ENCODE peak calls at places on chromosome 17, in four cellular contexts. One of them, this sample, is unnamed. For H3K27me3, the result is how much of the 10 kb centered on the place peaks cover.

GRCh38 chr17:53088501-53088900 is 734.2 kb upstream of the KIF2B start:
- DNase-seq in hepatocyte: no peak
- DNase-seq in Karpas-422: no peak
- DNase-seq in fibroblast of lung: no peak
- DNase-seq in this sample: no peak

GRCh38 chr17:79485991-79486390 is 124.9 kb downstream of the RBFOX3 start:
- DNase-seq in Karpas-422: no peak
- DNase-seq in fibroblast of lung: no peak
- DNase-seq in hepatocyte: no peak
- DNase-seq in this sample: no peak

GRCh38 chr17:62627904-62628603 is 584 bp downstream of the MRC2 start:
- DNase-seq in hepatocyte: peak
- DNase-seq in fibroblast of lung: peak
- DNase-seq in Karpas-422: no peak
- DNase-seq in this sample: no peak

GRCh38 chr17:81401727-81402529 is 6.7 kb downstream of the BAHCC1 start:
- DNase-seq in hepatocyte: no peak
- DNase-seq in fibroblast of lung: peak
- DNase-seq in Karpas-422: peak
- DNase-seq in this sample: no peak

GRCh38 chr17:51711581-51711980 is 446.9 kb downstream of the CA10 start:
- DNase-seq in hepatocyte: no peak
- DNase-seq in Karpas-422: no peak
- DNase-seq in fibroblast of lung: no peak
- DNase-seq in this sample: no peak

GRCh38 chr17:1146551-1147265 is 33.1 kb downstream of the ABR start:
- DNase-seq in Karpas-422: peak
- DNase-seq in hepatocyte: no peak
- DNase-seq in fibroblast of lung: no peak
- DNase-seq in this sample: no peak

GRCh38 chr17:80637286-80637703 is 92.7 kb downstream of the RPTOR start:
- DNase-seq in Karpas-422: no peak
- DNase-seq in hepatocyte: peak
- DNase-seq in fibroblast of lung: no peak
- DNase-seq in this sample: no peak

GRCh38 chr17:7846765-7847661 is 7.9 kb upstream of the TMEM88 start:
- DNase-seq in fibroblast of lung: no peak
- DNase-seq in hepatocyte: no peak
- DNase-seq in Karpas-422: no peak
- DNase-seq in this sample: no peak

GRCh38 chr17:73411330-73411747 is 99.5 kb upstream of the CDC42EP4 start:
- DNase-seq in Karpas-422: no peak
- DNase-seq in fibroblast of lung: no peak
- DNase-seq in hepatocyte: no peak
- DNase-seq in this sample: no peak

GRCh38 chr17:5769936-5770335 is 185.6 kb upstream of the NLRP1 start:
- DNase-seq in hepatocyte: no peak
- DNase-seq in Karpas-422: no peak
- DNase-seq in fibroblast of lung: peak
- DNase-seq in this sample: no peak

GRCh38 chr17:1452836-1453235 is 3.2 kb downstream of the CRK start:
- DNase-seq in fibroblast of lung: no peak
- DNase-seq in hepatocyte: no peak
- DNase-seq in Karpas-422: no peak
- DNase-seq in this sample: no peak

GRCh38 chr17:3043737-3044365 is 19.6 kb downstream of the OR1D5 start:
- DNase-seq in fibroblast of lung: no peak
- DNase-seq in Karpas-422: peak
- DNase-seq in hepatocyte: no peak
- DNase-seq in this sample: peak

GRCh38 chr17:1087381-1088241 is 90.7 kb downstream of the TIMM22 start:
- DNase-seq in fibroblast of lung: peak
- DNase-seq in Karpas-422: peak
- DNase-seq in hepatocyte: peak
- DNase-seq in this sample: peak

GRCh38 chr17:51371732-51372151 is 111.4 kb downstream of the UTP18 start:
- DNase-seq in fibroblast of lung: peak
- DNase-seq in Karpas-422: peak
- DNase-seq in hepatocyte: peak
- DNase-seq in this sample: peak

GRCh38 chr17:76983431-76983830 is 115.2 kb downstream of the MGAT5B start:
- DNase-seq in Karpas-422: no peak
- DNase-seq in hepatocyte: no peak
- DNase-seq in fibroblast of lung: no peak
- DNase-seq in this sample: no peak

GRCh38 chr17:76075364-76076099 is 951 bp downstream of the GALR2 start:
- DNase-seq in fibroblast of lung: no peak
- DNase-seq in Karpas-422: no peak
- DNase-seq in hepatocyte: no peak
- DNase-seq in this sample: no peak

GRCh38 chr17:74152591-74153455 is 50.7 kb upstream of the RPL38 start:
- DNase-seq in Karpas-422: no peak
- DNase-seq in fibroblast of lung: no peak
- DNase-seq in hepatocyte: peak
- DNase-seq in this sample: peak

GRCh38 chr17:79790805-79791353 is 6.0 kb downstream of the CBX8 start:
- DNase-seq in fibroblast of lung: no peak
- DNase-seq in hepatocyte: no peak
- DNase-seq in Karpas-422: no peak
- DNase-seq in this sample: no peak

GRCh38 chr17:49747632-49748031 is 16.3 kb downstream of the FAM117A start:
- DNase-seq in Karpas-422: no peak
- DNase-seq in hepatocyte: no peak
- DNase-seq in fibroblast of lung: no peak
- DNase-seq in this sample: no peak
- H2AFZ ChIP-seq in Karpas-422: no peak
- H2AFZ ChIP-seq in hepatocyte: no peak
- H2AFZ ChIP-seq in fibroblast of lung: no peak
- H2AFZ ChIP-seq in this sample: no peak

DNA sequence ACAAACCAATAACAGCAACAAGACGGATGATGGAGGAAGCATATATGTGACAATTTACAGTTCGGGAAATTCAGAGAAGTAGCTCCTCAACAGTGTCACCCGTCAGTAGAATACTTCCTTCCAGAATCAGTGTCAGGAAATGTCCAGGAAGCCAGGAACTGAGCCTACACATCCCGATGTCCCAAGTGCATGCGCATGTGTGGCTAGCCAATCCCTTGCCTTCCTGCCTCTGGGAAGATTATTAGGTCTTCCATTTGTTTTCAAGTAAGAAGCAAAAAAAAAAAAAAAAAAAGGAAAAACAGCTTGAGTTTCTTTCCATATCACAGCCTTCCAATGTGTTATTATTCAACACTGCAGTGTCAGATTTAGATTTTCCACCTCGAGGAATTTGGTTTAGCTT is 1.3 kb upstream of the PITPNC1 start:
- DNase-seq in Karpas-422: no peak
- DNase-seq in hepatocyte: no peak
- DNase-seq in fibroblast of lung: no peak
- DNase-seq in this sample: no peak
- H3K27ac ChIP-seq in Karpas-422: no peak
- H3K27ac ChIP-seq in hepatocyte: peak
- H3K27ac ChIP-seq in fibroblast of lung: no peak
- H3K27ac ChIP-seq in this sample: no peak

GRCh38 chr17:61400786-61401279 is 1.2 kb downstream of the TBX2 start:
- DNase-seq in hepatocyte: no peak
- DNase-seq in fibroblast of lung: peak
- DNase-seq in Karpas-422: no peak
- DNase-seq in this sample: no peak
- H3K27me3 ChIP-seq in hepatocyte: half or more
- H3K27me3 ChIP-seq in fibroblast of lung: under half
- H3K27me3 ChIP-seq in Karpas-422: under half
- H3K27me3 ChIP-seq in this sample: under half

DNA sequence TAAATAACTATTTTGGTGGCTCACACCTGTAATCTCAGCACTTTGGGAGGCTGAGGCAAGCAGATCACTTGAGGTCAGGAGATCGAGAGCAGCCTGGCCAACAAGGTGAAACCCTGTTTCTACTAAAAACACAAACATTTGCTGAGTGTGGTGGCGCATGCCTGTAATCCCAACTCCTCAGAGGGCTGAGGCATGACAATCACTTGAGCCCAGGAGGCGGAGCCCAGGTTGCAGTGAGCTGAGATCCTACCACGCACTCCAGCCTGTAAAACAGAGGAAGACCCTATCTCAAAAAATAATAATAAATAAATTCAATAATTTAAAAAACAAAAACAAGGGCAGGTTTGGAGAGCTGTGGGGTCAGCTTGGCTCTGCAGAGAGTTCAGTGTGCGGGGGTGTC is 5.7 kb upstream of the SLC4A1 start:
- DNase-seq in fibroblast of lung: no peak
- DNase-seq in hepatocyte: no peak
- DNase-seq in Karpas-422: no peak
- DNase-seq in this sample: no peak
- H2AFZ ChIP-seq in fibroblast of lung: no peak
- H2AFZ ChIP-seq in hepatocyte: no peak
- H2AFZ ChIP-seq in Karpas-422: no peak
- H2AFZ ChIP-seq in this sample: no peak

This sample was measured in PC-9.